ENCODE peak calls at places on chromosomes 3 and 15, in seven cellular contexts. One of them, this sample, is unnamed.
A peak's percentile ranks its signal among the peaks of the same experiment; 100 is the strongest.

GRCh38 chr15:96625251-96625650 is 294.8 kb downstream of the NR2F2 start:
- DNase-seq in left ventricle myocardium inferior: no peak
- DNase-seq in MCF 10A: no peak
- DNase-seq in choroid plexus epithelial cell: no peak
- DNase-seq in K562: no peak
- DNase-seq in fibroblast of pulmonary artery: no peak
- DNase-seq in NB4: no peak
- DNase-seq in this sample: no peak

GRCh38 chr3:87390821-87391220 is 114.4 kb upstream of the POU1F1 start:
- DNase-seq in left ventricle myocardium inferior: no peak
- DNase-seq in MCF 10A: no peak
- DNase-seq in choroid plexus epithelial cell: no peak
- DNase-seq in K562: no peak
- DNase-seq in fibroblast of pulmonary artery: no peak
- DNase-seq in NB4: no peak
- DNase-seq in this sample: no peak

GRCh38 chr3:39637807-39638206 is 170.3 kb downstream of the MOBP start:
- DNase-seq in left ventricle myocardium inferior: no peak
- DNase-seq in MCF 10A: peak; percentile 65
- DNase-seq in choroid plexus epithelial cell: peak; percentile 49
- DNase-seq in K562: peak; percentile 47
- DNase-seq in fibroblast of pulmonary artery: peak; percentile 45
- DNase-seq in NB4: peak; percentile 49
- DNase-seq in this sample: no peak

GRCh38 chr3:65854606-65855304 is 184.0 kb downstream of the MAGI1 start:
- DNase-seq in left ventricle myocardium inferior: no peak
- DNase-seq in MCF 10A: peak; percentile 31
- DNase-seq in choroid plexus epithelial cell: no peak
- DNase-seq in K562: no peak
- DNase-seq in fibroblast of pulmonary artery: no peak
- DNase-seq in NB4: no peak
- DNase-seq in this sample: no peak

GRCh38 chr3:10518506-10519150 is 13.2 kb upstream of the ATP2B2 start:
- DNase-seq in left ventricle myocardium inferior: peak; percentile 30
- DNase-seq in MCF 10A: no peak
- DNase-seq in choroid plexus epithelial cell: peak; percentile 73
- DNase-seq in K562: no peak
- DNase-seq in fibroblast of pulmonary artery: peak; percentile 5
- DNase-seq in NB4: no peak
- DNase-seq in this sample: peak; percentile 84

GRCh38 chr3:6821411-6821810 is 39.5 kb upstream of the GRM7 start:
- DNase-seq in left ventricle myocardium inferior: no peak
- DNase-seq in MCF 10A: no peak
- DNase-seq in choroid plexus epithelial cell: no peak
- DNase-seq in K562: no peak
- DNase-seq in fibroblast of pulmonary artery: no peak
- DNase-seq in NB4: no peak
- DNase-seq in this sample: no peak

GRCh38 chr3:67076607-67077006 is 78.5 kb downstream of the KBTBD8 start:
- DNase-seq in left ventricle myocardium inferior: no peak
- DNase-seq in MCF 10A: peak; percentile 38
- DNase-seq in choroid plexus epithelial cell: peak; percentile 32
- DNase-seq in K562: no peak
- DNase-seq in fibroblast of pulmonary artery: peak; percentile 13
- DNase-seq in NB4: no peak
- DNase-seq in this sample: no peak

GRCh38 chr3:31600435-31600834 is 67.7 kb downstream of the STT3B start:
- DNase-seq in left ventricle myocardium inferior: no peak
- DNase-seq in MCF 10A: no peak
- DNase-seq in choroid plexus epithelial cell: no peak
- DNase-seq in K562: no peak
- DNase-seq in fibroblast of pulmonary artery: no peak
- DNase-seq in NB4: no peak
- DNase-seq in this sample: no peak

GRCh38 chr15:48761393-48762158 is 49.3 kb downstream of the CEP152 start:
- DNase-seq in left ventricle myocardium inferior: no peak
- DNase-seq in MCF 10A: no peak
- DNase-seq in choroid plexus epithelial cell: peak; percentile 4
- DNase-seq in K562: no peak
- DNase-seq in fibroblast of pulmonary artery: no peak
- DNase-seq in NB4: no peak
- DNase-seq in this sample: no peak

GRCh38 chr15:101151286-101151685 is 100.6 kb downstream of the CHSY1 start:
- DNase-seq in left ventricle myocardium inferior: no peak
- DNase-seq in MCF 10A: no peak
- DNase-seq in choroid plexus epithelial cell: no peak
- DNase-seq in K562: no peak
- DNase-seq in fibroblast of pulmonary artery: no peak
- DNase-seq in NB4: no peak
- DNase-seq in this sample: no peak

GRCh38 chr3:66416556-66417304 is 84.1 kb downstream of the LRIG1 start:
- DNase-seq in left ventricle myocardium inferior: no peak
- DNase-seq in MCF 10A: no peak
- DNase-seq in choroid plexus epithelial cell: no peak
- DNase-seq in K562: no peak
- DNase-seq in fibroblast of pulmonary artery: peak; percentile 32
- DNase-seq in NB4: no peak
- DNase-seq in this sample: no peak

GRCh38 chr3:71168043-71168720 is 415.3 kb downstream of the FOXP1 start:
- DNase-seq in left ventricle myocardium inferior: no peak
- DNase-seq in MCF 10A: peak; percentile 38
- DNase-seq in choroid plexus epithelial cell: peak; percentile 78
- DNase-seq in K562: no peak
- DNase-seq in fibroblast of pulmonary artery: peak; percentile 81
- DNase-seq in NB4: no peak
- DNase-seq in this sample: no peak

GRCh38 chr15:62059818-62060115 is 480 bp downstream of the VPS13C start:
- DNase-seq in left ventricle myocardium inferior: peak; percentile 49
- DNase-seq in MCF 10A: peak; percentile 54
- DNase-seq in choroid plexus epithelial cell: peak; percentile 57
- DNase-seq in K562: no peak
- DNase-seq in fibroblast of pulmonary artery: peak; percentile 49
- DNase-seq in NB4: peak; percentile 88
- DNase-seq in this sample: no peak

GRCh38 chr3:123158899-123159390 is 42.8 kb upstream of the SEC22A start:
- DNase-seq in left ventricle myocardium inferior: no peak
- DNase-seq in MCF 10A: no peak
- DNase-seq in choroid plexus epithelial cell: no peak
- DNase-seq in K562: no peak
- DNase-seq in fibroblast of pulmonary artery: no peak
- DNase-seq in NB4: no peak
- DNase-seq in this sample: no peak

GRCh38 chr15:63347074-63347859 is 34.4 kb downstream of the CA12 start:
- DNase-seq in left ventricle myocardium inferior: no peak
- DNase-seq in MCF 10A: no peak
- DNase-seq in choroid plexus epithelial cell: peak; percentile 69
- DNase-seq in K562: no peak
- DNase-seq in fibroblast of pulmonary artery: peak; percentile 32
- DNase-seq in NB4: peak; percentile 37
- DNase-seq in this sample: no peak

GRCh38 chr15:64334530-64334929 is 21.4 kb downstream of the CSNK1G1 start:
- DNase-seq in left ventricle myocardium inferior: no peak
- DNase-seq in MCF 10A: no peak
- DNase-seq in choroid plexus epithelial cell: no peak
- DNase-seq in K562: no peak
- DNase-seq in fibroblast of pulmonary artery: no peak
- DNase-seq in NB4: no peak
- DNase-seq in this sample: no peak

GRCh38 chr3:65398953-65399352 is 639.8 kb downstream of the MAGI1 start:
- DNase-seq in left ventricle myocardium inferior: no peak
- DNase-seq in MCF 10A: peak; percentile 46
- DNase-seq in choroid plexus epithelial cell: peak; percentile 19
- DNase-seq in K562: no peak
- DNase-seq in fibroblast of pulmonary artery: no peak
- DNase-seq in NB4: no peak
- DNase-seq in this sample: no peak

GRCh38 chr3:169162107-169162506 is 501.4 kb downstream of the MECOM start:
- DNase-seq in left ventricle myocardium inferior: no peak
- DNase-seq in MCF 10A: no peak
- DNase-seq in choroid plexus epithelial cell: no peak
- DNase-seq in K562: no peak
- DNase-seq in fibroblast of pulmonary artery: no peak
- DNase-seq in NB4: no peak
- DNase-seq in this sample: no peak

GRCh38 chr15:74989527-74989926 is 5.8 kb upstream of the SCAMP5 start:
- DNase-seq in left ventricle myocardium inferior: no peak
- DNase-seq in MCF 10A: no peak
- DNase-seq in choroid plexus epithelial cell: no peak
- DNase-seq in K562: no peak
- DNase-seq in fibroblast of pulmonary artery: no peak
- DNase-seq in NB4: no peak
- DNase-seq in this sample: no peak

GRCh38 chr15:74983725-74984231 is 11.6 kb upstream of the SCAMP5 start:
- DNase-seq in left ventricle myocardium inferior: no peak
- DNase-seq in MCF 10A: peak; percentile 77
- DNase-seq in choroid plexus epithelial cell: no peak
- DNase-seq in K562: no peak
- DNase-seq in fibroblast of pulmonary artery: no peak
- DNase-seq in NB4: peak; percentile 78
- DNase-seq in this sample: no peak

GRCh38 chr15:74992619-74993018 is 2.7 kb upstream of the SCAMP5 start:
- DNase-seq in left ventricle myocardium inferior: no peak
- DNase-seq in MCF 10A: no peak
- DNase-seq in choroid plexus epithelial cell: no peak
- DNase-seq in K562: no peak
- DNase-seq in fibroblast of pulmonary artery: no peak
- DNase-seq in NB4: no peak
- DNase-seq in this sample: no peak

GRCh38 chr15:74988007-74988800 is 7.2 kb upstream of the SCAMP5 start:
- DNase-seq in left ventricle myocardium inferior: no peak
- DNase-seq in MCF 10A: peak; percentile 64
- DNase-seq in choroid plexus epithelial cell: peak; percentile 65
- DNase-seq in K562: peak; percentile 51
- DNase-seq in fibroblast of pulmonary artery: peak; percentile 70
- DNase-seq in NB4: peak; percentile 75
- DNase-seq in this sample: peak; percentile 59
- TF ChIP-seq CTCF in left ventricle myocardium inferior: peak; percentile 47
- TF ChIP-seq CTCF in MCF 10A: peak; percentile 26
- TF ChIP-seq CTCF in choroid plexus epithelial cell: peak; percentile 68
- TF ChIP-seq CTCF in K562: peak; percentile 85
- TF ChIP-seq CTCF in fibroblast of pulmonary artery: peak; percentile 64
- TF ChIP-seq CTCF in NB4: peak; percentile 77
- TF ChIP-seq CTCF in this sample: peak; percentile 66

GRCh38 chr3:99549220-99549619 is 89.2 kb upstream of the COL8A1 start:
- DNase-seq in left ventricle myocardium inferior: no peak
- DNase-seq in MCF 10A: no peak
- DNase-seq in choroid plexus epithelial cell: no peak
- DNase-seq in K562: no peak
- DNase-seq in fibroblast of pulmonary artery: no peak
- DNase-seq in NB4: no peak
- DNase-seq in this sample: no peak

GRCh38 chr3:99548674-99549073 is 89.7 kb upstream of the COL8A1 start:
- DNase-seq in left ventricle myocardium inferior: no peak
- DNase-seq in MCF 10A: no peak
- DNase-seq in choroid plexus epithelial cell: no peak
- DNase-seq in K562: no peak
- DNase-seq in fibroblast of pulmonary artery: peak; percentile 27
- DNase-seq in NB4: no peak
- DNase-seq in this sample: no peak

GRCh38 chr3:99549918-99550603 is 88.3 kb upstream of the COL8A1 start:
- DNase-seq in left ventricle myocardium inferior: no peak
- DNase-seq in MCF 10A: peak; percentile 48
- DNase-seq in choroid plexus epithelial cell: peak; percentile 77
- DNase-seq in K562: no peak
- DNase-seq in fibroblast of pulmonary artery: peak; percentile 58
- DNase-seq in NB4: no peak
- DNase-seq in this sample: no peak

GRCh38 chr3:99545941-99546580 is 92.3 kb upstream of the COL8A1 start:
- DNase-seq in left ventricle myocardium inferior: no peak
- DNase-seq in MCF 10A: peak; percentile 22
- DNase-seq in choroid plexus epithelial cell: peak; percentile 78
- DNase-seq in K562: no peak
- DNase-seq in fibroblast of pulmonary artery: peak; percentile 62
- DNase-seq in NB4: no peak
- DNase-seq in this sample: no peak

GRCh38 chr3:99551520-99551919 is 86.9 kb upstream of the COL8A1 start:
- DNase-seq in left ventricle myocardium inferior: no peak
- DNase-seq in MCF 10A: no peak
- DNase-seq in choroid plexus epithelial cell: no peak
- DNase-seq in K562: no peak
- DNase-seq in fibroblast of pulmonary artery: no peak
- DNase-seq in NB4: peak; percentile 2
- DNase-seq in this sample: no peak
- TF ChIP-seq CTCF in left ventricle myocardium inferior: no peak
- TF ChIP-seq CTCF in MCF 10A: no peak
- TF ChIP-seq CTCF in choroid plexus epithelial cell: peak; percentile 32
- TF ChIP-seq CTCF in K562: no peak
- TF ChIP-seq CTCF in fibroblast of pulmonary artery: peak; percentile 12
- TF ChIP-seq CTCF in NB4: no peak
- TF ChIP-seq CTCF in this sample: peak; percentile 12

DNA sequence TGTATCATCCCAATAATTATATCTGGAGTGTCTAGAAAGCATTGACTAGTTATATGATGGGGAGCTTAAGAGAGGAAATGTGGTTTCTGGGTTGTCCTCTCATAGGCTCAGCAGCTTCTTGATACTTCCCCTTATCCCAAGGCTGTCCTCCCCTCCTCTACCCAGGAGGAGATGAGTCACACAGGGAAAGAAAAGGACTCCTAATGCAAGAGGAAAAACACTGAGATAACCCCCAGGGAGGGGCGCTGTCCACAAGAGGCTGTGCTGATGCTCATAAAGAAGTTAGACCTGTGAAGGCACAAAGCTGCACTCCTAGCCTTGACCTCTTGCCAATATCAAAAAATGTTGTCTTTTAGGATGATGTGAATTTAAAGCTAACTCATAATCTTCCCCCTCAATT is 28.8 kb upstream of the GYG1 start:
- DNase-seq in left ventricle myocardium inferior: no peak
- DNase-seq in MCF 10A: peak; percentile 77
- DNase-seq in choroid plexus epithelial cell: peak; percentile 86
- DNase-seq in K562: peak; percentile 9
- DNase-seq in fibroblast of pulmonary artery: peak; percentile 92
- DNase-seq in NB4: peak; percentile 83
- DNase-seq in this sample: no peak
- TF ChIP-seq CTCF in left ventricle myocardium inferior: no peak
- TF ChIP-seq CTCF in MCF 10A: no peak
- TF ChIP-seq CTCF in choroid plexus epithelial cell: peak; percentile 54
- TF ChIP-seq CTCF in K562: peak; percentile 21
- TF ChIP-seq CTCF in fibroblast of pulmonary artery: peak; percentile 34
- TF ChIP-seq CTCF in NB4: peak; percentile 27
- TF ChIP-seq CTCF in this sample: peak; percentile 60

DNA sequence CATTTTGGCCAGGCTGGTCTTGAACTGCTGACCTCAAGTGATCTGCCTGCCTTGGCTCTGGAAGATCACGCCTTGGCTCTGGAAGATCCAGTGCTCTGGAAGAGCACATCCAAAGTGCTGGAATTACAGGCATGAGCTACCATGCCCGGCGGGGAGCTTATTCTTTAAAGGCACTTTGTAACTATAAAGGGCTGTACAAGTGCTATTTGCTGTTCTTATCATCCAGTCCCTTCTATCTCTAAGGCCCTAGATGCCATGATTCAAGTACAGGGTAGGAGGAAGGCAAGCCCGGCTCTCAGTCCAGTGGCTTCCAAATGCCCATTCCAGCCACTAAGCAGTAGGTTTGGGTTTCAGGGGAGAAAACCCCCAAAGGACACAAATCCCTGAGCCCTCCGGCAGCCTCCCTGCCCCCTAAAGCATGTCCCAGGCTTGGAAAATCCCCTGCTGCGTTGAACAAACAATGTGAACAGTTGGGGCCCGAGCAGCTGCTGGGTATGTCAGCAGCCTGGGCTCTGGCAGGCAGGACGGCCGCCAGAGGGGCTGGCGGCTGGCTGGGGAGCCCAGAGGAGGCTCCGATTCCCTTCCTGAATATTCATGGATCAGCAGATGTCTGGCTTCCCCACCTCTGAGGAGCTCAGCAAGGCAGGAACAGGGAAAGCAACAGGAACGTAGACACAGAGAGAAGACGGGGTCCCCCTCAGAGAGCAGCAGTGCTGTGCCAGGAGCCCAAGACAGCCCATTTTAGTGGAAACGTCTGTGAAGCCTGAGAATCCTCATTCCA is 7.7 kb downstream of the IGDCC4 start:
- DNase-seq in left ventricle myocardium inferior: peak; percentile 49
- DNase-seq in MCF 10A: no peak
- DNase-seq in choroid plexus epithelial cell: peak; percentile 84
- DNase-seq in K562: no peak
- DNase-seq in fibroblast of pulmonary artery: peak; percentile 22
- DNase-seq in NB4: no peak
- DNase-seq in this sample: peak; percentile 77
- TF ChIP-seq CTCF in left ventricle myocardium inferior: no peak
- TF ChIP-seq CTCF in MCF 10A: no peak
- TF ChIP-seq CTCF in choroid plexus epithelial cell: peak; percentile 46
- TF ChIP-seq CTCF in K562: no peak
- TF ChIP-seq CTCF in fibroblast of pulmonary artery: no peak
- TF ChIP-seq CTCF in NB4: no peak
- TF ChIP-seq CTCF in this sample: peak; percentile 57